ENCODE peak calls at places on chromosomes 4 and X, in six cellular contexts. One of them, this sample, is unnamed.

GRCh38 chrX:110418220-110418856 is 59.7 kb downstream of the RTL9 start:
- DNase-seq in H54: no peak
- DNase-seq in stromal cell of bone marrow: peak
- DNase-seq in OCI-LY7: no peak
- DNase-seq in activated CD4-positive, alpha-beta T cell treated with anti-CD3 and anti-CD28 coated beads for 1 hour: no peak
- DNase-seq in C1 segment of cervical spinal cord: no peak
- DNase-seq in this sample: no peak

GRCh38 chr4:80362578-80363181 is 27.1 kb downstream of the CFAP299 start:
- DNase-seq in C1 segment of cervical spinal cord: no peak
- DNase-seq in OCI-LY7: peak
- DNase-seq in stromal cell of bone marrow: peak
- DNase-seq in activated CD4-positive, alpha-beta T cell treated with anti-CD3 and anti-CD28 coated beads for 1 hour: no peak
- DNase-seq in H54: no peak
- DNase-seq in this sample: no peak

GRCh38 chrX:68708503-68709290 is 61.2 kb downstream of the STARD8 start:
- DNase-seq in C1 segment of cervical spinal cord: no peak
- DNase-seq in H54: no peak
- DNase-seq in activated CD4-positive, alpha-beta T cell treated with anti-CD3 and anti-CD28 coated beads for 1 hour: no peak
- DNase-seq in OCI-LY7: no peak
- DNase-seq in stromal cell of bone marrow: no peak
- DNase-seq in this sample: no peak

GRCh38 chr4:113157086-113157857 is 107.8 kb downstream of the ANK2 start:
- DNase-seq in H54: no peak
- DNase-seq in OCI-LY7: no peak
- DNase-seq in stromal cell of bone marrow: no peak
- DNase-seq in C1 segment of cervical spinal cord: no peak
- DNase-seq in activated CD4-positive, alpha-beta T cell treated with anti-CD3 and anti-CD28 coated beads for 1 hour: no peak
- DNase-seq in this sample: no peak

GRCh38 chrX:24426340-24426913 is 38.7 kb upstream of the PDK3 start:
- DNase-seq in H54: no peak
- DNase-seq in activated CD4-positive, alpha-beta T cell treated with anti-CD3 and anti-CD28 coated beads for 1 hour: no peak
- DNase-seq in OCI-LY7: peak
- DNase-seq in stromal cell of bone marrow: no peak
- DNase-seq in C1 segment of cervical spinal cord: no peak
- DNase-seq in this sample: no peak

GRCh38 chr4:52926575-52926974 is 64.5 kb downstream of the RASL11B start:
- DNase-seq in C1 segment of cervical spinal cord: no peak
- DNase-seq in OCI-LY7: no peak
- DNase-seq in H54: no peak
- DNase-seq in stromal cell of bone marrow: no peak
- DNase-seq in activated CD4-positive, alpha-beta T cell treated with anti-CD3 and anti-CD28 coated beads for 1 hour: no peak
- DNase-seq in this sample: no peak

GRCh38 chr4:121980643-121981042 is 28.8 kb upstream of the TRPC3 start:
- DNase-seq in OCI-LY7: no peak
- DNase-seq in stromal cell of bone marrow: no peak
- DNase-seq in C1 segment of cervical spinal cord: no peak
- DNase-seq in activated CD4-positive, alpha-beta T cell treated with anti-CD3 and anti-CD28 coated beads for 1 hour: no peak
- DNase-seq in H54: no peak
- DNase-seq in this sample: peak

GRCh38 chr4:67393699-67394281 is 151.5 kb downstream of the CENPC start:
- DNase-seq in C1 segment of cervical spinal cord: no peak
- DNase-seq in activated CD4-positive, alpha-beta T cell treated with anti-CD3 and anti-CD28 coated beads for 1 hour: no peak
- DNase-seq in H54: no peak
- DNase-seq in OCI-LY7: peak
- DNase-seq in stromal cell of bone marrow: peak
- DNase-seq in this sample: peak

GRCh38 chrX:8289523-8289922 is 118.5 kb upstream of the VCX2 start:
- DNase-seq in C1 segment of cervical spinal cord: no peak
- DNase-seq in OCI-LY7: no peak
- DNase-seq in stromal cell of bone marrow: peak
- DNase-seq in H54: no peak
- DNase-seq in activated CD4-positive, alpha-beta T cell treated with anti-CD3 and anti-CD28 coated beads for 1 hour: no peak
- DNase-seq in this sample: no peak

GRCh38 chr4:184408021-184408710 is 66.2 kb downstream of the IRF2 start:
- DNase-seq in activated CD4-positive, alpha-beta T cell treated with anti-CD3 and anti-CD28 coated beads for 1 hour: no peak
- DNase-seq in C1 segment of cervical spinal cord: no peak
- DNase-seq in stromal cell of bone marrow: peak
- DNase-seq in H54: peak
- DNase-seq in OCI-LY7: no peak
- DNase-seq in this sample: peak

GRCh38 chr4:30600246-30600645 is 119.9 kb upstream of the PCDH7 start:
- DNase-seq in C1 segment of cervical spinal cord: no peak
- DNase-seq in H54: no peak
- DNase-seq in activated CD4-positive, alpha-beta T cell treated with anti-CD3 and anti-CD28 coated beads for 1 hour: no peak
- DNase-seq in OCI-LY7: no peak
- DNase-seq in stromal cell of bone marrow: no peak
- DNase-seq in this sample: no peak

GRCh38 chr4:120785202-120785601 is 137.3 kb downstream of the PRDM5 start:
- DNase-seq in stromal cell of bone marrow: no peak
- DNase-seq in C1 segment of cervical spinal cord: no peak
- DNase-seq in OCI-LY7: no peak
- DNase-seq in H54: no peak
- DNase-seq in activated CD4-positive, alpha-beta T cell treated with anti-CD3 and anti-CD28 coated beads for 1 hour: no peak
- DNase-seq in this sample: no peak

This sample was measured in HFF-Myc.